ENCODE peak calls at places on chromosomes 13 and 19, in six cellular contexts. T is AG04450, J is choroid plexus epithelial cell, Z is hepatocyte, M is AG09319, P is endothelial cell. X is an unnamed sample.

GRCh38 chr19:55464669-55465068 is at the start of gene C19orf85:
- DNase-seq in T (no peak), J (no peak), Z (no peak), M (no peak), P (no peak), X (no peak)

GRCh38 chr19:11152318-11153062 is 3.1 kb downstream of the SPC24 start:
- DNase-seq in T (no peak), J (peak), Z (no peak), M (no peak), P (no peak), X (no peak)

GRCh38 chr19:45349126-45349415 is 8.5 kb downstream of the KLC3 start:
- DNase-seq in T (no peak), J (no peak), Z (no peak), M (no peak), P (no peak), X (no peak)

GRCh38 chr19:31955884-31956283 is 389.5 kb upstream of the ZNF507 start:
- DNase-seq in T (no peak), J (no peak), Z (no peak), M (no peak), P (no peak), X (no peak)

GRCh38 chr13:33003458-33004019 is 12.7 kb upstream of the KL start:
- DNase-seq in T (no peak), J (no peak), Z (no peak), M (no peak), P (no peak), X (no peak)

GRCh38 chr13:43057653-43058317 is 34.4 kb downstream of the DNAJC15 start:
- DNase-seq in T (no peak), J (peak), Z (no peak), M (no peak), P (peak), X (peak)

GRCh38 chr19:1244693-1245451 is 3.3 kb downstream of the ATP5F1D start:
- DNase-seq in T (no peak), J (no peak), Z (peak), M (no peak), P (no peak), X (no peak)

GRCh38 chr19:4098493-4098892 is 25.4 kb downstream of the MAP2K2 start:
- DNase-seq in T (no peak), J (no peak), Z (no peak), M (no peak), P (no peak), X (no peak)

GRCh38 chr19:17626456-17626855 is 61.7 kb downstream of the UNC13A start:
- DNase-seq in T (no peak), J (no peak), Z (no peak), M (no peak), P (no peak), X (no peak)

GRCh38 chr19:36418287-36419001 is at the start of gene ZFP82:
- DNase-seq in T (peak), J (peak), Z (peak), M (peak), P (peak), X (peak)

GRCh38 chr13:22218784-22219183 is 547.9 kb downstream of the FGF9 start:
- DNase-seq in T (no peak), J (no peak), Z (no peak), M (no peak), P (no peak), X (no peak)

GRCh38 chr13:51955841-51956603 is 55.2 kb downstream of the ATP7B start:
- DNase-seq in T (no peak), J (no peak), Z (no peak), M (no peak), P (no peak), X (no peak)

GRCh38 chr13:53398051-53398450 is 369.4 kb downstream of the OLFM4 start:
- DNase-seq in T (no peak), J (no peak), Z (no peak), M (no peak), P (no peak), X (no peak)

GRCh38 chr19:49856574-49857021 is 5.6 kb downstream of the PTOV1 start:
- DNase-seq in T (no peak), J (no peak), Z (no peak), M (no peak), P (no peak), X (no peak)

GRCh38 chr13:75963318-75963717 is 327.2 kb downstream of the LMO7 start:
- DNase-seq in T (no peak), J (no peak), Z (no peak), M (no peak), P (no peak), X (no peak)

GRCh38 chr19:13376537-13376936 is 129.7 kb downstream of the CACNA1A start:
- DNase-seq in T (no peak), J (no peak), Z (no peak), M (no peak), P (no peak), X (no peak)

GRCh38 chr19:43784251-43784980 is 3.6 kb upstream of the KCNN4 start:
- DNase-seq in T (peak), J (peak), Z (peak), M (peak), P (no peak), X (peak)

GRCh38 chr13:73131247-73131646 is 72.4 kb downstream of the KLF5 start:
- DNase-seq in T (no peak), J (no peak), Z (no peak), M (no peak), P (no peak), X (no peak)
- TF ChIP-seq CTCF in T (no peak), J (no peak), Z (no peak), M (no peak), P (no peak), X (no peak)

DNA sequence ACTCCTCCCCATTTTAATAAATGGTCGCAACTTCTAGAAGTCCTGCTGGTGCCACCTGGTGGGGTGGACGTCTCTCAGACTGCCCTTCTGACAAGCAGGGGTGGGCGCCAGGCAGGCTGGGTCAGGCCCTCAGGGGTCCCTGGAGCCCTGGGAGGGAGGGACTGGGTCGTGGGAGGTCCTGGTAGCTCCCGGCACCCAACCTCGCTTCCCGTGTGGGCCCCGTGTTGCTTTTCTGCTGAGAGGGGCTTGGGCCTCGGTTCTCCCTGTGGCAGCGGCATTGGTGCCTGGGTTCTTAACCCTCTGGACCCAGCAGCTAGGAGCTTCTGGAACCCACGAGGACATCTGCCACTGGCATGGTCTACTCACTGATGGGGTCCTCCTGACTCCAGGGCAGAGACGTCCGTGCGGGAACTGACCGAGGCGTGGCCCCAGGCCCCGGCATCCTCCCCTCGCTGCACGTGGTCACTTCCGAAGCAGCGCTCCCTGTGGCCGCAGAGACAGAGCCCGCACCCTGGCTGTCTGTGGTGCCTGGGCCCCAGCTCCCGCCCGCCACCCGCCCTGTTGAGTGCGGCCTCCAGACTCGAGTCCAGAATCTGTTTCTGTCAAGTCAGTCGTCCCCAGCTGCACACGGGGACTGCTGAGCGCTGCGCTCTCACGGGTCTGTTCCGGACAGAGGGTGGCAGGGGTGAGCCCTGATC is 6.0 kb upstream of the TMPRSS9 start:
- DNase-seq in T (no peak), J (no peak), Z (no peak), M (no peak), P (no peak), X (no peak)
- TF ChIP-seq CTCF in T (no peak), J (no peak), Z (no peak), M (no peak), P (no peak), X (no peak)

DNA sequence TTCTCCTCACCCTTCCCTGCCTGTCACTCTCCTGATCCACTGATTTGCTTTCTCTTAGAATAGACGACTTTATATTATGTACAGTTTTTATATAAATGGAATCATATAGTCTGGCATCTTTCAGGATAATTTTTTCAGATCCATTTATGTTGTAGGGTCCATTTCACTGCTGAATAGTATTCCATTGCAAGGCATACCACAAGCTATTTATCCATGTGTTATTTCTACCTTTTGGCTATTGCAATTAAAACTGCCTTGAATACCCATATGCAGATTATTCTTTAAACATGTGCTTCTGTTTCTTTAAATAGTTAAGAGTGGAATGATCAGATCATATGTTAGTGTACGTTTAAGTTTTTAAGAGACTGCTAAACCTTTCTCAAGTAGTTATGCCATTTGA is 17.8 kb upstream of the ZNF177 start:
- DNase-seq in T (no peak), J (no peak), Z (no peak), M (no peak), P (no peak), X (no peak)
- TF ChIP-seq CTCF in T (no peak), J (no peak), Z (no peak), M (no peak), P (no peak), X (no peak)

DNA sequence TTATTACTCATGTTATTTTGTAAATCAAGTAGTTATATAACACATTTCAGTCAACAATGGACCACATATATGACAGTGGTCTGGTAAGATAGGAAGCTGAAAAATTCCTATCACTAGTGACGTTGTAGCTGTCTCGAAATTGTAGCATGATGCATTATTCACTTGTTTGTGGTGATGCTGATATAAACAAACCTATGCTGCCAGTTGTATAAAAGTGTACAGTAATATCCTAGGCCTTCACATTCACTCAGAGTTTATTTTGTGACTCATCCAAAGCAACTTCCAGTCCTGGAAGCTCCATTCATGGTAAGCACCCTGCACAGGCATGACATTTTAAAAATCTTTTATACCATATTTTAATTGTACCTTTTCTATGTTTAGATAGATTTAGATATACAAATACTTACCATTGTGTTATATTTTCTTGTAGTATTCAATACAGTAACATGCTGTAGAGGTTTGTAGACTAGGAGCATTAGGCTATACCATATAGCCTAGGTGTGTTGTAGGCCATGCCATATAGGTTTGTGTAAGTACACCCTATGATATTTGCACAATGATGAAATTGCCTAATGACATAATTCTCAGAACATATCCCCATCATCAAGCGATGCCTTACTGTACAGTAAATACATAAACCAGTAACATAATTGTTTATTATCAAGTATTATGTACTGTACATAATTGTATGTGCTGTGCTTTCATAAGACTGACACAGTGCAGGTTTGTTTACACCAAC is 49.3 kb downstream of the IFT88 start:
- DNase-seq in T (peak), J (peak), Z (no peak), M (peak), P (no peak), X (peak)
- TF ChIP-seq CTCF in T (no peak), J (no peak), Z (no peak), M (no peak), P (no peak), X (no peak)

GRCh38 chr19:40811478-40812341 is 12.7 kb downstream of the EGLN2 start:
- DNase-seq in T (no peak), J (peak), Z (peak), M (no peak), P (no peak), X (no peak)
- TF ChIP-seq CTCF in T (no peak), J (peak), Z (peak), M (no peak), P (no peak), X (no peak)

GRCh38 chr13:110713642-110713952 is at the start of gene ING1:
- DNase-seq in T (no peak), J (no peak), Z (no peak), M (no peak), P (no peak), X (no peak)

GRCh38 chr13:110713981-110714797 is 689 bp downstream of the ING1 start:
- DNase-seq in T (no peak), J (peak), Z (peak), M (no peak), P (peak), X (no peak)

GRCh38 chr13:110716235-110716505 is 2.7 kb downstream of the ING1 start:
- DNase-seq in T (no peak), J (peak), Z (peak), M (no peak), P (no peak), X (no peak)

GRCh38 chr13:110714798-110715394 is 1.4 kb downstream of the ING1 start:
- DNase-seq in T (no peak), J (peak), Z (peak), M (no peak), P (peak), X (no peak)

DNA sequence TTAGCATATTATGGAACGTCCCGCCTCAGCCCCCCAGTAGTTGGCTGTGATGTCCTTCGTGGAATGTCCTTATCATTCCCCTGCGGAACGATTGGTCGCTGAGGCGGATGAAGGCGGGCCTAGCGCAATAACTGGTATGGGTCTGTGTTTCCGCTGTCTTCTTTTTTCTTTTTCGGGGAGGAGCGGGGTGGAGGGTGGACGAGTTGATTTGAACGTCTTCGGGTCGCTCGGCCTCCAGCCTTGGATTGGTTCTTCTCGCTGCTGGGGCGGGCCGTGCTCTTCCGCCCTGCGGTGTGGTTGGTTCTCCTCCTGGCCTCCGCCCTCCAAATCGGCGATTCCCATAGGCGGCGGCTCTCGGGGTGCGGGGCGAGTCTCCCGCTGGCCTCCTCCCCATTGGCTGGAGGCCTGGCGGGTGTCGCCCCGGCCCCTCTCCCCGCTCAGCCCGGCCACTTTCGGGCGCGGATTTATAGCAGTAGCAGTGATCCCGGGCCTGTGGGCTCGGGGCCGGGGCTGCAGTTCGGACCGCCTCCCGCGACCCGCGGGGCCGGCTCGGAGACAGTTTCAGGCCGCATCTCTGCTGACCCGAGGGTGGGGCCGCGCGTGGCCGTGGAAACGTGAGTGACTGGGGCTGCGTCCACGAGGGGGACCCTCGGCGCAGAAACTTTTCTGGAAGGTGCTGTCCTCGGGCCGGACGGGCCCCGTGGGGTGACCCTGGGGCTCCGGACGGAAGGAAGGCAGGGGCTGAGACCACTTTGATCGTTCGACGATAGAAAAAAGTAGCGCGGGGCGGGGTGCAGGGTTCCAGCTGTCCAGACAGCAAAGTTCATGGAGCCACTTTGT is 2.1 kb downstream of the ING1 start:
- DNase-seq in T (peak), J (peak), Z (peak), M (peak), P (peak), X (peak)
- TF ChIP-seq CTCF in T (peak), J (peak), Z (peak), M (peak), P (no peak), X (peak)

GRCh38 chr13:49904729-49905456 is 31.2 kb downstream of the SPRYD7 start:
- DNase-seq in T (no peak), J (peak), Z (no peak), M (no peak), P (no peak), X (no peak)

GRCh38 chr13:49908637-49909036 is 27.5 kb downstream of the SPRYD7 start:
- DNase-seq in T (no peak), J (no peak), Z (no peak), M (no peak), P (peak), X (no peak)
- TF ChIP-seq CTCF in T (no peak), J (peak), Z (no peak), M (no peak), P (no peak), X (no peak)